ENCODE peak calls at places on chromosomes 7 and 10, in nine cellular contexts. E is fibroblast of the aortic adventitia; G is stimulated activated CD4-positive, alpha-beta T cell treated with anti-CD3 and anti-CD28 coated beads, Interleukin-12 subunit alpha, Interleukin-12 subunit beta, amount 100 ng/mL, for 4 hours; N is B cell; X is stimulated activated CD8-positive, alpha-beta memory T cell treated with anti-CD3 and anti-CD28 coated beads, Interleukin-4, amount 100 ng/mL, for 4 hours; F is Caco-2; V is EH; L is posterior cingulate gyrus; R is ACHN. K is an unnamed sample.
A peak's percentile ranks its signal among the peaks of the same experiment; 100 is the strongest.

GRCh38 chr7:7862393-7862792 is 106.2 kb upstream of the GLCCI1 start:
- DNase-seq in L (no peak), E (no peak), R (no peak), F (no peak), N (no peak), V (no peak), G (no peak), X (no peak), K (no peak)

GRCh38 chr7:69105092-69105491 is 493.2 kb upstream of the AUTS2 start:
- DNase-seq in G (no peak), X (no peak), N (no peak), R (no peak), V (no peak), F (no peak), E (no peak), L (no peak), K (no peak)

GRCh38 chr10:111129348-111129747 is 52.5 kb downstream of the ADRA2A start:
- DNase-seq in R (no peak), V (no peak), G (no peak), N (no peak), E (no peak), X (no peak), F (no peak), L (no peak), K (no peak)

GRCh38 chr10:79176052-79176501 is 107.3 kb downstream of the ZMIZ1 start:
- DNase-seq in N (no peak), L (no peak), G (no peak), V (peak; percentile 88), E (peak; percentile 35), R (no peak), F (no peak), X (no peak), K (no peak)

GRCh38 chr7:27922907-27923306 is 182.9 kb downstream of the TAX1BP1 start:
- DNase-seq in E (no peak), X (no peak), L (no peak), N (peak; percentile 56), G (no peak), F (no peak), V (no peak), R (no peak), K (no peak)

GRCh38 chr10:130459011-130459410 is 322.8 kb downstream of the GLRX3 start:
- DNase-seq in N (no peak), L (no peak), G (no peak), E (no peak), X (no peak), R (no peak), F (no peak), V (no peak), K (no peak)

GRCh38 chr7:154794147-154794780 is 208.7 kb downstream of the PAXIP1 start:
- DNase-seq in V (no peak), L (no peak), G (no peak), E (no peak), R (no peak), N (no peak), F (no peak), X (no peak), K (peak; percentile 54)

GRCh38 chr7:106730021-106730420 is 69.1 kb upstream of the CCDC71L start:
- DNase-seq in V (no peak), F (no peak), E (no peak), N (no peak), L (no peak), X (no peak), G (no peak), R (no peak), K (no peak)

GRCh38 chr10:11697718-11698527 is 44.3 kb upstream of the ECHDC3 start:
- DNase-seq in N (no peak), V (no peak), R (no peak), L (no peak), G (no peak), X (no peak), E (no peak), F (no peak), K (no peak)

GRCh38 chr10:74652664-74653063 is 173.7 kb upstream of the KAT6B start:
- DNase-seq in R (no peak), X (no peak), L (no peak), G (no peak), V (peak; percentile 19), N (no peak), F (no peak), E (no peak), K (no peak)

GRCh38 chr7:68187549-68187948 is 1190.9 kb downstream of the TYW1 start:
- DNase-seq in X (no peak), F (no peak), E (no peak), L (no peak), N (no peak), G (no peak), V (no peak), R (no peak), K (no peak)

GRCh38 chr7:90698616-90699015 is 102.5 kb downstream of the CDK14 start:
- DNase-seq in L (no peak), X (no peak), R (no peak), E (no peak), G (no peak), V (no peak), N (no peak), F (no peak), K (no peak)

K was measured in head of caudate nucleus.